ENCODE peak calls at places on chromosomes 16 and 17, in six cellular contexts. H, U, W, Q, C and J are unnamed samples.
A peak's percentile ranks its signal among the peaks of the same experiment; 100 is the strongest.

GRCh38 chr17:68198931-68199836 is 48.7 kb upstream of the AMZ2 start:
- DNase-seq in H (no peak), U (no peak), W (peak; percentile 63), Q (no peak), C (peak; percentile 16), J (peak; percentile 61)

GRCh38 chr17:73316919-73317505 is 5.2 kb upstream of the CDC42EP4 start:
- DNase-seq in H (no peak), U (no peak), W (no peak), Q (no peak), C (peak; percentile 27), J (peak; percentile 78)

GRCh38 chr17:6711081-6711674 is 2.0 kb downstream of the SLC13A5 start:
- DNase-seq in H (peak; percentile 34), U (peak; percentile 67), W (no peak), Q (no peak), C (no peak), J (no peak)

GRCh38 chr17:43701318-43701743 is 39.6 kb upstream of the MEOX1 start:
- DNase-seq in H (no peak), U (no peak), W (peak; percentile 59), Q (no peak), C (peak; percentile 13), J (no peak)

GRCh38 chr17:82400206-82400605 is 17.9 kb upstream of the HEXD start:
- DNase-seq in H (no peak), U (no peak), W (no peak), Q (no peak), C (no peak), J (no peak)

GRCh38 chr17:82357394-82357793 is 1.7 kb upstream of the TEX19 start:
- DNase-seq in H (no peak), U (no peak), W (no peak), Q (no peak), C (no peak), J (no peak)

GRCh38 chr17:70111201-70111600 is 36.2 kb downstream of the KCNJ16 start:
- DNase-seq in H (no peak), U (no peak), W (no peak), Q (no peak), C (no peak), J (no peak)

GRCh38 chr17:83036193-83036592 is 43.2 kb upstream of the METRNL start:
- DNase-seq in H (no peak), U (peak; percentile 39), W (no peak), Q (no peak), C (no peak), J (no peak)

GRCh38 chr16:88634141-88634993 is 4.0 kb upstream of the IL17C start:
- DNase-seq in H (peak; percentile 28), U (peak; percentile 84), W (peak; percentile 93), Q (peak; percentile 58), C (no peak), J (no peak)

GRCh38 chr17:80455328-80455710 is 21.1 kb downstream of the NPTX1 start:
- DNase-seq in H (no peak), U (no peak), W (no peak), Q (no peak), C (peak; percentile 49), J (peak; percentile 87)

GRCh38 chr17:80453980-80454556 is 22.3 kb downstream of the NPTX1 start:
- DNase-seq in H (peak; percentile 52), U (no peak), W (no peak), Q (peak; percentile 6), C (no peak), J (no peak)

GRCh38 chr17:80453126-80453979 is 23.1 kb downstream of the NPTX1 start:
- DNase-seq in H (no peak), U (no peak), W (no peak), Q (no peak), C (peak; percentile 19), J (no peak)

GRCh38 chr17:80455784-80456183 is 20.6 kb downstream of the NPTX1 start:
- DNase-seq in H (no peak), U (no peak), W (no peak), Q (no peak), C (no peak), J (no peak)

GRCh38 chr17:80454557-80455327 is 21.7 kb downstream of the NPTX1 start:
- DNase-seq in H (peak; percentile 98), U (peak; percentile 99), W (peak; percentile 98), Q (peak; percentile 96), C (peak; percentile 97), J (peak; percentile 98)
- TF ChIP-seq POLR2A in H (peak; percentile 87), U (no peak), W (peak; percentile 80), Q (peak; percentile 88), C (peak; percentile 90), J (peak; percentile 82)

DNA sequence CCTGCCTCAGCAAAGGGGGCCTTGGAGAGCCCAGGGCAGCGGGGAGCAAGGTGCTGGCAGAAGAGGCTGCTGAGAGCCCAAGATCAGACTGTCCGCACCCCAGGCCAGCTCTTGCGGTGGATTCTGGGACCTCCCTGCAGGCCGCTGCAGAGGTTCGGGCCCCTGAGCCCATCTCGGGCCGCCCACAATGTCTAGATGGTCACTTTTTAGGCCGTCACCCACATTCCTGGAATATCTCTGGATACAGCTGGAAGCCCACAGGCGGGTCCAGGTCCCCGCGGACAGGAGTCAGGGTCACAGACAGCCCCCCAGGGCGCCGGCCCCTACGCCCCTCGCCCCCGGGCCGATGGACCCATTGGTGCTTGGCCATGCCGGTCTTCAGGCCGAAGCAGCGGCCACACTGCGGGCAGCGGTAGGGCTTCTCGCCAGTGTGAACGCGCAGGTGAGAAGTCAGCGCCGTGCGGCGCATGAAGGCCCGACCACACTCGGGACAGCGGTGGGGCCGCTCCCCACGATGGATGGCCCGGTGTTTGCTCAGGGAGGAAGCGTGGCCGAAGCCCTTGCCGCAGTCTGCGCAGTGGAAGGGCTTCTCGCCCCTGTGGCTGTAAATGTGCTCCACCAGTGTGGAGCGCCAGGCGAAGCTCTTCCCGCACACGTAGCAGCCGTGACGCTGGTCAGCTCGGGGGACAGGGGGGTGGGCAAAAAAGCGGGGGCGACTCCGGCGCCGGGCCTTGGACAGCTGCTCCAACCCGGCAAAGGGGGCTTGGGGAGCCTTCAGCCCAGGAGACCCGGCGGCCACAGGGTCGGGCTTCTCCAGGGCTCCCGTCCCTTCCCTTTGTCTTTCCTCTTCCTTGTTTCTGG is 2.1 kb downstream of the ZNF747 start:
- DNase-seq in H (peak; percentile 43), U (no peak), W (no peak), Q (no peak), C (no peak), J (no peak)
- TF ChIP-seq POLR2A in H (no peak), U (no peak), W (no peak), Q (no peak), C (no peak), J (no peak)

GRCh38 chr17:76529643-76530488 is 7.6 kb downstream of the CYGB start:
- DNase-seq in H (peak; percentile 95), U (peak; percentile 96), W (peak; percentile 83), Q (peak; percentile 44), C (peak; percentile 69), J (peak; percentile 89)
- TF ChIP-seq POLR2A in H (no peak), U (no peak), W (no peak), Q (no peak), C (no peak), J (peak; percentile 20)

GRCh38 chr17:31549525-31550388 is 158.3 kb downstream of the RAB11FIP4 start:
- DNase-seq in H (peak; percentile 90), U (peak; percentile 98), W (peak; percentile 96), Q (peak; percentile 91), C (peak; percentile 96), J (peak; percentile 95)
- TF ChIP-seq POLR2A in H (peak; percentile 44), U (no peak), W (peak; percentile 61), Q (peak; percentile 69), C (peak; percentile 14), J (no peak)

GRCh38 chr17:75667825-75668224 is 687 bp downstream of the SAP30BP start:
- DNase-seq in H (no peak), U (no peak), W (no peak), Q (no peak), C (no peak), J (no peak)

GRCh38 chr17:75668489-75668888 is 1.4 kb downstream of the SAP30BP start:
- DNase-seq in H (no peak), U (no peak), W (no peak), Q (no peak), C (no peak), J (no peak)

GRCh38 chr17:75665981-75666380 is 973 bp downstream of the RECQL5 start:
- DNase-seq in H (no peak), U (no peak), W (no peak), Q (no peak), C (no peak), J (no peak)

GRCh38 chr17:75664099-75664549 is 2.8 kb downstream of the RECQL5 start:
- DNase-seq in H (no peak), U (no peak), W (no peak), Q (no peak), C (no peak), J (no peak)

GRCh38 chr17:75666959-75667790 is at the start of the genes RECQL5 and SAP30BP:
- DNase-seq in H (peak; percentile 98), U (peak; percentile 100), W (peak; percentile 99), Q (peak; percentile 98), C (peak; percentile 98), J (peak; percentile 99)
- TF ChIP-seq POLR2A in H (peak; percentile 70), U (no peak), W (peak; percentile 85), Q (peak; percentile 61), C (peak; percentile 60), J (peak; percentile 9)

DNA sequence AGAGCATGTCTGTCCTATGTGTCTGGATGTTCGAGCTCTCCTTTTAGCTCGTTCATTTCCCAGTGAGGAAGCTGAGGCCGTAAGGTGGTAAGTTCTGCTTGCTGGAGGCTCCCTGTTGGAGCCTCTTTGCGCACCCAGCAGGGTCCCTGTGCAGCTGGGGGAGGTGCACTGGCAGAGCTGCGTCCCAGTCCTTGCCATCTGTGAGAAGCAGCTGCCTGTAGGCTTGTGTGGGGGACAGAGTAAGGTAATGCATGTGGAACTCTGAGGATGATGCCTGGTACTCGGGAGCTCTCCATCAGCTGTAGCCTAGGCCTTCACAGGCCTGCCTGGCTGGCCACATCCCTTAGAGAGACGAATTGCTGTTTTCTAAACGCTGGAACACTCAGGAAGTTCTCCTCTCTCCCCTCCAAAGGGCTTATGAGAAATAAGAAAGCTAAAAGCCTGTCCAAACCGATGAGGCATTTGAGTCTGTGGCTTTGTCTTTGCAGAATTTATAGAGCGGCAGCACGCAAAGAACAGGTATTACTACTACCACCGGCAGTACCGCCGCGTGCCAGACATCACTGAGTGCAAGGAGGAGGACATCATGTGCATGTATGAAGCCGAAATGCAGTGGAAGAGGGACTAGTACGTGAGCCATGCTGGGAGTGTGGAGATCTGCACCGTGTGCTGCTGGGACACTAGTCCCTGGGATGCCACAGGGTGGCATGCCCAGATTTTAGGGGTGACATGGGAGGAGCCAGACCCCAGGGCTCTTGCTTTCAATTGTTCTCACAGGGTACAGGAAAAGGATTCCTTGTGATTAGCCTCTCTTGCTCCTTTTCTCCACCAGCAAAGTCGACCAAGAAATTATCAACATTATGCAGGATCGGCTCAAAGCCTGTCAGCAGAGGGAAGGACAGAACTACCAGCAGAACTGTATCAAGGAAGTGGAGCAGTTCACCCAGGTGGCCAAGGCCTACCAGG is 1.6 kb downstream of the NDUFB10 start:
- DNase-seq in H (no peak), U (no peak), W (no peak), Q (no peak), C (no peak), J (no peak)
- TF ChIP-seq POLR2A in H (no peak), U (no peak), W (no peak), Q (no peak), C (no peak), J (no peak)